ENCODE peak calls at places on chromosomes 1 and 21, in four cellular contexts. W, K, Y and B are unnamed samples.

GRCh38 chr21:31580866-31581276 is 78.6 kb upstream of the SOD1 start:
- DNase-seq in W (peak; percentile 48), K (peak; percentile 58), Y (no peak), B (peak; percentile 63)

GRCh38 chr1:234602334-234603220 is 7.4 kb downstream of the IRF2BP2 start:
- DNase-seq in W (no peak), K (no peak), Y (peak; percentile 37), B (no peak)

GRCh38 chr1:167905182-167905581 is 8.8 kb downstream of the ADCY10 start:
- DNase-seq in W (no peak), K (no peak), Y (no peak), B (peak; percentile 50)

GRCh38 chr21:36706951-36707762 is 8.2 kb downstream of the SIM2 start:
- DNase-seq in W (no peak), K (no peak), Y (no peak), B (no peak)

GRCh38 chr1:85278853-85279314 is 2.5 kb upstream of the BCL10 start:
- DNase-seq in W (no peak), K (no peak), Y (no peak), B (no peak)

GRCh38 chr1:233138794-233139544 is 156.6 kb downstream of the PCNX2 start:
- DNase-seq in W (no peak), K (no peak), Y (no peak), B (no peak)

GRCh38 chr21:28822064-28822402 is 170.6 kb downstream of the LTN1 start:
- DNase-seq in W (no peak), K (no peak), Y (no peak), B (no peak)

GRCh38 chr1:37036667-37037053 is 2.3 kb upstream of the GRIK3 start:
- DNase-seq in W (no peak), K (no peak), Y (no peak), B (no peak)

GRCh38 chr1:17212487-17213121 is 7.7 kb downstream of the PADI1 start:
- DNase-seq in W (no peak), K (peak; percentile 78), Y (no peak), B (peak; percentile 87)

GRCh38 chr1:59570524-59570923 is 244.2 kb upstream of the HOOK1 start:
- DNase-seq in W (no peak), K (peak; percentile 54), Y (no peak), B (peak; percentile 75)

GRCh38 chr1:12406218-12407021 is 176.6 kb downstream of the VPS13D start:
- DNase-seq in W (no peak), K (no peak), Y (no peak), B (no peak)

GRCh38 chr1:246784621-246785535 is 60.7 kb downstream of the SCCPDH start:
- DNase-seq in W (no peak), K (no peak), Y (no peak), B (no peak)

GRCh38 chr21:38798481-38798882 is 7.2 kb upstream of the ETS2 start:
- DNase-seq in W (no peak), K (no peak), Y (no peak), B (no peak)

GRCh38 chr1:64758233-64758632 is 13.4 kb downstream of the RAVER2 start:
- DNase-seq in W (no peak), K (no peak), Y (no peak), B (no peak)

GRCh38 chr1:154611150-154611865 is 3.3 kb upstream of the ADAR start:
- DNase-seq in W (no peak), K (no peak), Y (no peak), B (no peak)